ENCODE peak calls at places on chromosome 17, in seven cellular contexts. A is occipital lobe, T is GDM1, D is T-cell, L is posterior vena cava, Z is head of caudate nucleus, U is neuronal stem cell. M is an unnamed sample.

GRCh38 chr17:58006563-58006923 is 503 bp downstream of the SRSF1 start:
- DNase-seq in A (peak), T (peak), D (peak), L (peak), Z (peak), U (no peak), M (no peak)

GRCh38 chr17:74697477-74697876 is 15.2 kb downstream of the CD300LF start:
- DNase-seq in A (no peak), T (no peak), D (no peak), L (peak), Z (no peak), U (no peak), M (no peak)

GRCh38 chr17:77690271-77691161 is 268.0 kb upstream of the TNRC6C start:
- DNase-seq in A (no peak), T (peak), D (no peak), L (no peak), Z (no peak), U (no peak), M (no peak)

GRCh38 chr17:15896834-15897233 is 48.1 kb upstream of the ADORA2B start:
- DNase-seq in A (no peak), T (no peak), D (no peak), L (no peak), Z (no peak), U (no peak), M (no peak)

GRCh38 chr17:6299275-6299674 is 135.6 kb downstream of the AIPL1 start:
- DNase-seq in A (no peak), T (no peak), D (no peak), L (no peak), Z (no peak), U (no peak), M (no peak)

GRCh38 chr17:41894791-41895331 is 23.9 kb downstream of the ACLY start:
- DNase-seq in A (no peak), T (no peak), D (no peak), L (no peak), Z (no peak), U (no peak), M (no peak)

GRCh38 chr17:10447035-10447931 is 22.1 kb downstream of the MYH4 start:
- DNase-seq in A (no peak), T (no peak), D (no peak), L (no peak), Z (no peak), U (no peak), M (no peak)

GRCh38 chr17:40417258-40417608 is 463 bp downstream of the TOP2A start:
- DNase-seq in A (no peak), T (no peak), D (no peak), L (no peak), Z (no peak), U (no peak), M (no peak)

GRCh38 chr17:35175638-35176415 is 18.4 kb downstream of the SLC35G3 start:
- DNase-seq in A (no peak), T (no peak), D (no peak), L (no peak), Z (no peak), U (no peak), M (no peak)

GRCh38 chr17:69702078-69702477 is 287.6 kb downstream of the MAP2K6 start:
- DNase-seq in A (no peak), T (no peak), D (no peak), L (no peak), Z (no peak), U (no peak), M (no peak)

GRCh38 chr17:37713624-37714023 is 31.2 kb downstream of the HNF1B start:
- DNase-seq in A (no peak), T (no peak), D (no peak), L (no peak), Z (no peak), U (no peak), M (no peak)

GRCh38 chr17:77695386-77695785 is 263.1 kb upstream of the TNRC6C start:
- DNase-seq in A (no peak), T (no peak), D (no peak), L (no peak), Z (no peak), U (no peak), M (no peak)

GRCh38 chr17:19958023-19958422 is 19.6 kb downstream of the AKAP10 start:
- DNase-seq in A (no peak), T (no peak), D (no peak), L (no peak), Z (no peak), U (peak), M (peak)

GRCh38 chr17:8393470-8394231 is 4.0 kb downstream of the RNF222 start:
- DNase-seq in A (no peak), T (no peak), D (peak), L (no peak), Z (no peak), U (no peak), M (no peak)

GRCh38 chr17:34675605-34676004 is 96.2 kb downstream of the TMEM132E start:
- DNase-seq in A (no peak), T (no peak), D (no peak), L (no peak), Z (no peak), U (no peak), M (no peak)

GRCh38 chr17:78361227-78361683 is 1.4 kb upstream of the SOCS3 start:
- DNase-seq in A (no peak), T (no peak), D (no peak), L (no peak), Z (no peak), U (no peak), M (no peak)

GRCh38 chr17:80949451-80950421 is 41.9 kb upstream of the CHMP6 start:
- DNase-seq in A (no peak), T (no peak), D (no peak), L (peak), Z (no peak), U (no peak), M (no peak)

GRCh38 chr17:66834919-66835454 is at the start of gene CACNG5:
- DNase-seq in A (no peak), T (no peak), D (no peak), L (peak), Z (no peak), U (no peak), M (no peak)

GRCh38 chr17:12365805-12366204 is 299.9 kb upstream of the MYOCD start:
- DNase-seq in A (no peak), T (no peak), D (no peak), L (no peak), Z (no peak), U (no peak), M (no peak)